ENCODE peak calls at places on chromosomes 16 and 17, in five cellular contexts. X is Calu3, D is GM20000, I is kidney epithelial cell, G is cardiac fibroblast. E is an unnamed sample.

GRCh38 chr16:78122774-78123315 is 23.4 kb downstream of the WWOX start:
- DNase-seq in X (peak), D (peak), I (no peak), G (peak), E (peak)

GRCh38 chr16:87123356-87124001 is 193.7 kb downstream of the C16orf95 start:
- DNase-seq in X (no peak), D (no peak), I (no peak), G (peak), E (no peak)

GRCh38 chr17:20896153-20896649 is 146.6 kb downstream of the USP22 start:
- DNase-seq in X (no peak), D (no peak), I (no peak), G (peak), E (no peak)

GRCh38 chr17:42341568-42341967 is 46.7 kb downstream of the STAT3 start:
- DNase-seq in X (no peak), D (no peak), I (no peak), G (no peak), E (no peak)

GRCh38 chr17:68592004-68592403 is 9.2 kb downstream of the FAM20A start:
- DNase-seq in X (no peak), D (no peak), I (no peak), G (no peak), E (no peak)

GRCh38 chr17:79835470-79835899 is 3.8 kb downstream of the CBX4 start:
- DNase-seq in X (no peak), D (no peak), I (no peak), G (no peak), E (no peak)

GRCh38 chr17:17985555-17985954 is 12.9 kb downstream of the DRC3 start:
- DNase-seq in X (no peak), D (no peak), I (no peak), G (no peak), E (no peak)

GRCh38 chr17:66088173-66088572 is 103.8 kb downstream of the CEP112 start:
- DNase-seq in X (no peak), D (no peak), I (no peak), G (no peak), E (no peak)

GRCh38 chr16:11470676-11471415 is 115.9 kb downstream of the LITAF start:
- DNase-seq in X (no peak), D (no peak), I (no peak), G (peak), E (no peak)

GRCh38 chr17:4771519-4772234 is at the start of gene TM4SF5:
- DNase-seq in X (peak), D (no peak), I (no peak), G (no peak), E (no peak)

GRCh38 chr17:55576237-55576998 is 65.2 kb upstream of the SMIM36 start:
- DNase-seq in X (peak), D (no peak), I (peak), G (peak), E (no peak)

GRCh38 chr17:30091771-30092170 is 24.8 kb upstream of the NSRP1 start:
- DNase-seq in X (no peak), D (no peak), I (no peak), G (peak), E (no peak)

GRCh38 chr17:48498168-48498840 is 32.5 kb downstream of the HOXB1 start:
- DNase-seq in X (peak), D (no peak), I (no peak), G (no peak), E (peak)

GRCh38 chr17:17076066-17076465 is 33.8 kb downstream of the MPRIP start:
- DNase-seq in X (no peak), D (no peak), I (no peak), G (no peak), E (no peak)

GRCh38 chr16:4701791-4702465 is 8.6 kb downstream of the NUDT16L1 start:
- DNase-seq in X (no peak), D (no peak), I (no peak), G (no peak), E (no peak)

GRCh38 chr17:13765701-13766100 is 164.0 kb upstream of the HS3ST3A1 start:
- DNase-seq in X (no peak), D (no peak), I (no peak), G (no peak), E (no peak)

GRCh38 chr17:1203111-1203966 is 23.6 kb upstream of the ABR start:
- DNase-seq in X (no peak), D (peak), I (no peak), G (peak), E (peak)

GRCh38 chr16:69113216-69113615 is 7.8 kb downstream of the HAS3 start:
- DNase-seq in X (no peak), D (no peak), I (no peak), G (no peak), E (no peak)

GRCh38 chr17:958712-959451 is 20.7 kb downstream of the NXN start:
- DNase-seq in X (no peak), D (no peak), I (no peak), G (no peak), E (no peak)

GRCh38 chr16:82045471-82046178 is 10.6 kb downstream of the HSD17B2 start:
- DNase-seq in X (no peak), D (no peak), I (no peak), G (no peak), E (no peak)

GRCh38 chr16:20741555-20742285 is at the start of gene THUMPD1:
- DNase-seq in X (peak), D (peak), I (peak), G (peak), E (peak)
- TF ChIP-seq CTCF in X (no peak), D (no peak), I (peak), G (peak), E (no peak)

GRCh38 chr17:50367401-50367800 is 5.6 kb downstream of the MRPL27 start:
- DNase-seq in X (no peak), D (no peak), I (no peak), G (no peak), E (no peak)
- TF ChIP-seq CTCF in X (no peak), D (no peak), I (no peak), G (no peak), E (no peak)

GRCh38 chr17:28729950-28730330 is 1.4 kb downstream of the NEK8 start:
- DNase-seq in X (no peak), D (no peak), I (no peak), G (no peak), E (no peak)

GRCh38 chr17:28726912-28727726 is 1.1 kb upstream of the TLCD1 start:
- DNase-seq in X (peak), D (peak), I (peak), G (peak), E (peak)

GRCh38 chr17:28726396-28726911 is 421 bp upstream of the TLCD1 start:
- DNase-seq in X (peak), D (no peak), I (no peak), G (peak), E (peak)

GRCh38 chr17:28727727-28728363 is 743 bp upstream of the NEK8 start:
- DNase-seq in X (peak), D (peak), I (no peak), G (peak), E (peak)

GRCh38 chr17:28728364-28729200 is at the start of gene NEK8:
- DNase-seq in X (peak), D (peak), I (no peak), G (peak), E (peak)
- TF ChIP-seq CTCF in X (no peak), D (no peak), I (no peak), G (no peak), E (no peak)

GRCh38 chr16:72099377-72099818 is 5.8 kb downstream of the DHX38 start:
- DNase-seq in X (peak), D (peak), I (no peak), G (peak), E (no peak)
- TF ChIP-seq CTCF in X (peak), D (peak), I (peak), G (peak), E (no peak)

DNA sequence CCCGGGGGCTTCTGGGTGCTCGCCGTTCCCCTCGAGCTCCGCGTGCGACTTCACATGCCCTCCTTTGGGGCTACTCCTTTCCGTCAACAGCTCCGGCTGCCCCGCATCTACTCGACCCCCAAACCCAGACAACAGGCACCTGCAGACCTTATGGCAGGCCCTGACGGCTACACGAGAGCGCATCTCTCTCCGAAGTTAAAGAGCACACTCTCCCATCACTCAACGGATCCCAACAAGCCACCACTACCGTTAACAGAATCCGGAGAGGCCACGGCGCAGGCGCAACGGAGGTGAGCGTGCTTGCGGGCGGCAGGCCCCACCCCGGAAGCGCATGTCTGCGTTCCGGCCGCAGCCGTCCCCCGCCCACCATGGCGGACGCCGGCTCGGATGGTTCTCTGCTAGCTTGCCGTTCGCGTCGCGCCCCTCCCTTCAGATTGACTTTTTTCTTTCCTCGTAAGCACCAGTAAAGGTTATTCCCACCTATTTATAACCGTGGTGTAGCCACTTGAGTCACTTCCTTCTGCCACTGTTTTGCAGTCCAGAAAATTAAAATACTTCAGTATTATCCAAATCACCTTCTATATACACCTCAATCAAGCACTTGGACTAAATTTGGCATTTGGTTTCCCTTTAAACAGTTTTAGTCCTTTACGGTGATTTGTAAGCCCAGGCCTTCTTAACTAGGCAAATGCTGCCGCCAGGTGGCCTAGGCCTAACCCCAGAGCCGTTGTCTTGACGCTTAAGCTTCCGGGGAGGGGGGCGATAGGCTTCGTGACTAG is at the start of gene POLG2:
- DNase-seq in X (peak), D (peak), I (peak), G (peak), E (peak)
- TF ChIP-seq CTCF in X (peak), D (peak), I (peak), G (peak), E (peak)